ENCODE peak calls at places on chromosomes 16 and 17, in eight cellular contexts. One of them, this sample, is unnamed.

GRCh38 chr16:71746442-71747046 is 22.0 kb upstream of the PHLPP2 start:
- DNase-seq in T-helper 1 cell: no peak
- DNase-seq in type B pancreatic cell: no peak
- DNase-seq in adrenal gland: no peak
- DNase-seq in G401: peak
- DNase-seq in fibroblast of the conjunctiva: no peak
- DNase-seq in caudate nucleus: no peak
- DNase-seq in Peyer's patch: no peak
- DNase-seq in this sample: no peak

GRCh38 chr17:64626827-64627226 is 35.3 kb downstream of the SMURF2 start:
- DNase-seq in T-helper 1 cell: no peak
- DNase-seq in G401: no peak
- DNase-seq in Peyer's patch: no peak
- DNase-seq in fibroblast of the conjunctiva: no peak
- DNase-seq in adrenal gland: no peak
- DNase-seq in caudate nucleus: no peak
- DNase-seq in type B pancreatic cell: no peak
- DNase-seq in this sample: no peak

GRCh38 chr17:80868022-80868609 is 123.5 kb upstream of the CHMP6 start:
- DNase-seq in T-helper 1 cell: no peak
- DNase-seq in Peyer's patch: no peak
- DNase-seq in caudate nucleus: no peak
- DNase-seq in type B pancreatic cell: no peak
- DNase-seq in fibroblast of the conjunctiva: no peak
- DNase-seq in G401: no peak
- DNase-seq in adrenal gland: no peak
- DNase-seq in this sample: no peak

GRCh38 chr17:77315010-77315409 is 174.2 kb downstream of the SEC14L1 start:
- DNase-seq in caudate nucleus: no peak
- DNase-seq in G401: no peak
- DNase-seq in Peyer's patch: no peak
- DNase-seq in type B pancreatic cell: no peak
- DNase-seq in fibroblast of the conjunctiva: no peak
- DNase-seq in adrenal gland: no peak
- DNase-seq in T-helper 1 cell: no peak
- DNase-seq in this sample: no peak

GRCh38 chr17:632551-632950 is 82.1 kb downstream of the VPS53 start:
- DNase-seq in G401: no peak
- DNase-seq in caudate nucleus: no peak
- DNase-seq in fibroblast of the conjunctiva: no peak
- DNase-seq in type B pancreatic cell: no peak
- DNase-seq in adrenal gland: no peak
- DNase-seq in Peyer's patch: no peak
- DNase-seq in T-helper 1 cell: no peak
- DNase-seq in this sample: no peak

GRCh38 chr16:70508752-70509151 is 14.6 kb downstream of the COG4 start:
- DNase-seq in type B pancreatic cell: no peak
- DNase-seq in caudate nucleus: no peak
- DNase-seq in Peyer's patch: no peak
- DNase-seq in T-helper 1 cell: no peak
- DNase-seq in G401: no peak
- DNase-seq in adrenal gland: no peak
- DNase-seq in fibroblast of the conjunctiva: no peak
- DNase-seq in this sample: no peak

GRCh38 chr17:1039119-1039507 is 42.2 kb downstream of the TIMM22 start:
- DNase-seq in T-helper 1 cell: no peak
- DNase-seq in G401: no peak
- DNase-seq in Peyer's patch: no peak
- DNase-seq in adrenal gland: no peak
- DNase-seq in type B pancreatic cell: no peak
- DNase-seq in fibroblast of the conjunctiva: no peak
- DNase-seq in caudate nucleus: no peak
- DNase-seq in this sample: no peak

GRCh38 chr17:44752953-44753861 is 5.6 kb upstream of the ADAM11 start:
- DNase-seq in G401: no peak
- DNase-seq in fibroblast of the conjunctiva: no peak
- DNase-seq in T-helper 1 cell: no peak
- DNase-seq in caudate nucleus: no peak
- DNase-seq in adrenal gland: no peak
- DNase-seq in Peyer's patch: peak
- DNase-seq in type B pancreatic cell: no peak
- DNase-seq in this sample: no peak

GRCh38 chr17:15023589-15023988 is 241.5 kb downstream of the PMP22 start:
- DNase-seq in Peyer's patch: no peak
- DNase-seq in T-helper 1 cell: no peak
- DNase-seq in adrenal gland: no peak
- DNase-seq in caudate nucleus: no peak
- DNase-seq in G401: no peak
- DNase-seq in type B pancreatic cell: no peak
- DNase-seq in fibroblast of the conjunctiva: no peak
- DNase-seq in this sample: no peak

GRCh38 chr16:84340305-84341040 is 27.9 kb upstream of the ATP2C2 start:
- DNase-seq in G401: no peak
- DNase-seq in Peyer's patch: peak
- DNase-seq in T-helper 1 cell: no peak
- DNase-seq in type B pancreatic cell: no peak
- DNase-seq in adrenal gland: no peak
- DNase-seq in caudate nucleus: no peak
- DNase-seq in fibroblast of the conjunctiva: no peak
- DNase-seq in this sample: no peak

GRCh38 chr17:55742272-55743102 is 8.4 kb upstream of the PCTP start:
- DNase-seq in caudate nucleus: no peak
- DNase-seq in fibroblast of the conjunctiva: no peak
- DNase-seq in type B pancreatic cell: no peak
- DNase-seq in adrenal gland: no peak
- DNase-seq in T-helper 1 cell: no peak
- DNase-seq in Peyer's patch: no peak
- DNase-seq in G401: no peak
- DNase-seq in this sample: no peak

GRCh38 chr16:48538746-48539484 is 71.1 kb downstream of the N4BP1 start:
- DNase-seq in fibroblast of the conjunctiva: no peak
- DNase-seq in caudate nucleus: no peak
- DNase-seq in G401: no peak
- DNase-seq in type B pancreatic cell: no peak
- DNase-seq in Peyer's patch: no peak
- DNase-seq in adrenal gland: no peak
- DNase-seq in T-helper 1 cell: no peak
- DNase-seq in this sample: peak

GRCh38 chr16:2331199-2331931 is 9.2 kb downstream of the ABCA3 start:
- DNase-seq in fibroblast of the conjunctiva: no peak
- DNase-seq in G401: no peak
- DNase-seq in caudate nucleus: no peak
- DNase-seq in Peyer's patch: no peak
- DNase-seq in type B pancreatic cell: no peak
- DNase-seq in T-helper 1 cell: no peak
- DNase-seq in adrenal gland: no peak
- DNase-seq in this sample: no peak

GRCh38 chr16:86387461-86388440 is 122.6 kb upstream of the FOXF1 start:
- DNase-seq in G401: no peak
- DNase-seq in T-helper 1 cell: no peak
- DNase-seq in adrenal gland: no peak
- DNase-seq in Peyer's patch: no peak
- DNase-seq in type B pancreatic cell: no peak
- DNase-seq in caudate nucleus: no peak
- DNase-seq in fibroblast of the conjunctiva: peak
- DNase-seq in this sample: no peak

GRCh38 chr16:77944631-77945030 is 77.7 kb upstream of the CLEC3A start:
- DNase-seq in adrenal gland: no peak
- DNase-seq in type B pancreatic cell: no peak
- DNase-seq in caudate nucleus: no peak
- DNase-seq in G401: peak
- DNase-seq in T-helper 1 cell: no peak
- DNase-seq in Peyer's patch: no peak
- DNase-seq in fibroblast of the conjunctiva: no peak
- DNase-seq in this sample: no peak

This sample was measured in right atrium auricular region.